ENCODE peak calls at places on chromosomes 5 and 9, in seven cellular contexts. B is right lobe of liver, O is prostate gland, S is uterus, V is breast epithelium, F is HCT116, G is esophagus squamous epithelium. E is an unnamed sample.

GRCh38 chr9:127555830-127556820 is 56.0 kb upstream of the STXBP1 start:
- DNase-seq in G (no peak), V (peak; percentile 88), O (peak; percentile 77), S (peak; percentile 51), B (no peak), F (peak; percentile 80), E (peak; percentile 75)

GRCh38 chr5:170752257-170753215 is 31.0 kb upstream of the GABRP start:
- DNase-seq in S (no peak), F (no peak), B (no peak), G (no peak), O (peak; percentile 82), V (peak; percentile 69), E (peak; percentile 46)

GRCh38 chr5:149878371-149878770 is 66.2 kb downstream of the PDE6A start:
- DNase-seq in F (no peak), G (no peak), O (no peak), V (no peak), B (no peak), S (no peak), E (no peak)

GRCh38 chr5:38347040-38347763 is 88.8 kb downstream of the EGFLAM start:
- DNase-seq in B (no peak), G (no peak), V (no peak), S (no peak), F (no peak), O (no peak), E (no peak)

GRCh38 chr5:13994606-13995336 is 50.3 kb upstream of the DNAH5 start:
- DNase-seq in G (no peak), O (no peak), F (no peak), B (no peak), S (no peak), V (no peak), E (no peak)

GRCh38 chr5:14250094-14250777 is 107.1 kb downstream of the TRIO start:
- DNase-seq in B (no peak), S (peak; percentile 79), G (no peak), O (peak; percentile 55), V (peak; percentile 77), F (no peak), E (peak; percentile 62)

GRCh38 chr5:89241186-89241585 is 358.2 kb upstream of the MEF2C start:
- DNase-seq in S (no peak), O (no peak), G (no peak), V (no peak), F (no peak), B (no peak), E (no peak)

GRCh38 chr9:124020520-124021384 is 9.2 kb downstream of the LHX2 start:
- DNase-seq in O (no peak), S (no peak), B (no peak), G (no peak), F (no peak), V (no peak), E (no peak)

GRCh38 chr5:10229306-10230048 is 20.2 kb downstream of the ATPSCKMT start:
- DNase-seq in G (no peak), F (no peak), V (no peak), O (no peak), B (no peak), S (no peak), E (no peak)

GRCh38 chr9:76316069-76316468 is 78.2 kb downstream of the RFK start:
- DNase-seq in O (no peak), F (no peak), V (no peak), B (no peak), S (no peak), G (no peak), E (no peak)

GRCh38 chr9:121491111-121491510 is 8.5 kb downstream of the GGTA1 start:
- DNase-seq in O (no peak), S (no peak), B (no peak), F (no peak), V (no peak), G (no peak), E (no peak)

GRCh38 chr5:157541452-157542118 is 34.0 kb downstream of the ADAM19 start:
- DNase-seq in B (no peak), G (no peak), V (no peak), O (no peak), F (no peak), S (no peak), E (no peak)

GRCh38 chr5:157542282-157542966 is 33.2 kb downstream of the ADAM19 start:
- DNase-seq in V (no peak), B (no peak), F (no peak), S (peak; percentile 40), O (no peak), G (no peak), E (no peak)

GRCh38 chr5:157540124-157540523 is 35.5 kb downstream of the ADAM19 start:
- DNase-seq in S (no peak), V (no peak), F (no peak), B (no peak), G (no peak), O (no peak), E (no peak)

GRCh38 chr5:157539623-157540022 is 36.0 kb downstream of the ADAM19 start:
- DNase-seq in G (no peak), O (no peak), S (no peak), V (no peak), B (no peak), F (no peak), E (no peak)

DNA sequence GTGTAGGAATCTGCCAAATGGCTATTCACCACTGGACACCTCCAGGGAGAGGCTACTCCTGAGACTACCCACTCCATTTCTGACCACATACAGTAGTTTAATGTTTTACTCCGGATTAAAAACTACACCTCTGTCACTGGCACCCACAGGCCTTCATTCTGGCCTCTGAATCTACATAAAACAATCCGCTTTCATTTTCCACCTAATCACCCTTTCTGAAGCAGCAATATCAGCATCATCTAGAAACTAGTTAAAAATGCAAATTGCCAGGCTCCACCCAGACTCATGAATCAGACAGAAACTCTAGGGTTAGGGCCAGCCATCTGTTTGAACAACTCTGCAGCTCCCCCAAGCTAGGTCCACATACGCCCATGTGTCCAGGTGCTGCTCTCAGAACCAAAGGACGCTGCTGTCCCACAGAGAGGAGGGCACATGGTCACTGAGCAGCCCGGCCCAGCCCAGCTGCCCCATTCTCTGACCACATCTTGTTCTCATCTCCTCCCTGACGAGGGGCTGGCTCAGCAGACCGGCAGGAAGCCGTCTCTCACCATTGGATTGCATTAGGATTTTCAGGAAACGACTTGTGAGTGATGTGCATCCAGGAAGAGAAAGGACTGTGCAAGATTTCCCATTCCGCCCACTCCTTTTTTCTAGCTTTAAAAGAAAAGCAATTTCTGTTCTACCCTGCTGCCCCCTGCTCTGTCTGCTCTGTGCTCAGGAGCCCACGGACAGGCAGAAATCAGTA is 34.7 kb downstream of the ADAM19 start:
- DNase-seq in V (no peak), S (peak; percentile 55), O (no peak), G (peak; percentile 11), F (no peak), B (no peak), E (peak; percentile 22)
- TF ChIP-seq POLR2A in V (no peak), S (no peak), O (no peak), G (no peak), F (no peak), B (no peak), E (no peak)

GRCh38 chr5:32422697-32423096 is 21.8 kb downstream of the ZFR start:
- DNase-seq in G (no peak), B (no peak), S (no peak), F (no peak), O (no peak), V (no peak), E (no peak)

GRCh38 chr5:32432633-32433032 is 11.9 kb downstream of the ZFR start:
- DNase-seq in G (no peak), B (no peak), O (no peak), F (no peak), S (no peak), V (no peak), E (no peak)

GRCh38 chr5:32426440-32427151 is 17.9 kb downstream of the ZFR start:
- DNase-seq in F (no peak), G (no peak), O (no peak), V (no peak), B (no peak), S (no peak), E (no peak)

GRCh38 chr5:32428426-32428825 is 16.1 kb downstream of the ZFR start:
- DNase-seq in S (no peak), V (no peak), O (no peak), F (no peak), G (no peak), B (no peak), E (no peak)
- H3K4me1 ChIP-seq in S (no peaks in the 10 kb centered on the region), V (no peaks in the 10 kb centered on the region), O (no peaks in the 10 kb centered on the region), F (no peaks in the 10 kb centered on the region), G (peaks cover 6% of the 10 kb centered on the region), B (no peaks in the 10 kb centered on the region), E (no peaks in the 10 kb centered on the region)

GRCh38 chr5:2376486-2376885 is 375.0 kb downstream of the IRX2 start:
- DNase-seq in S (no peak), G (no peak), B (no peak), V (no peak), F (no peak), O (no peak), E (no peak)

GRCh38 chr5:2375291-2375690 is 376.2 kb downstream of the IRX2 start:
- DNase-seq in G (no peak), B (no peak), F (no peak), O (no peak), S (no peak), V (no peak), E (no peak)

GRCh38 chr5:2373631-2374030 is 377.8 kb downstream of the IRX2 start:
- DNase-seq in F (no peak), B (no peak), V (no peak), S (no peak), O (no peak), G (no peak), E (no peak)

GRCh38 chr5:2375796-2376195 is 375.7 kb downstream of the IRX2 start:
- DNase-seq in G (no peak), F (no peak), O (no peak), V (no peak), B (no peak), S (no peak), E (no peak)

GRCh38 chr5:2374703-2375102 is 376.8 kb downstream of the IRX2 start:
- DNase-seq in B (no peak), G (no peak), F (no peak), O (no peak), S (no peak), V (no peak), E (no peak)
- H3K27me3 ChIP-seq in B (no peaks in the 10 kb centered on the region), G (no peaks in the 10 kb centered on the region), F (no peaks in the 10 kb centered on the region), O (no peaks in the 10 kb centered on the region), S (no peaks in the 10 kb centered on the region), V (no peaks in the 10 kb centered on the region), E (no peaks in the 10 kb centered on the region)

DNA sequence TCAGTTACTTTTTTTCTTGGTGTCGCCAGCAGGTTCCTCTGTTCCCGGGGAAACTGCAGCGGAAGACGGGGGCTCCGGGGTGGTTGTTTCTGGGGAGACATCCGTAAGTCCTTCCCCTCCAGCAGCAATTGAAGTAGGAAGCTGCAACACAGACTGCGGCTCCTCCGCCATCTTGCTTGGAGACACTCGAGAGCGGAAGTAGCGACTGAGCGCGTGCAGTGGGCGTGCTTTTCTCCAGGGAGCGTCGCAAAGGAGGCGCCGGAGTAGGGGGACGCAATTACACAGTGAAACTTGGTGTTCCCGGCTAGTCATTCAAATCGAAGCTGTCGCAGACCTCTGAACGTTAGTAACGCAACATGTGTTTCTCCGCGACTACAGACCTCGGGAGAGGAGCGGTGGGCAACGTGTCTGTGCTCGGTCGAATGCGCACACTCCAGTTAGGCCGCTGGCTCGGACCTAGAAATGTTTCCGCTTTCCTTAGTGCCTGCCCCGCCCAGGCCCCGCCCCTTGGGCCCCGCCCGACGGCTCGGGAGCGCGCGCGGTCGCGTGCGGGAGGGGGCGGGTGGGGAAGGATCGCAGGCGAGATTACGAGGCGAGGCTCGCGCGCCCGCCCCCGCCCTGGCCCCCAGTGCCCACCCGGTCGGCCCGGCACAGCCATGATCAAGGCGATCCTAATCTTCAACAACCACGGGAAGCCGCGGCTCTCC is at the start of the genes AP3S1 and ATG12:
- DNase-seq in O (peak; percentile 91), B (peak; percentile 95), V (peak; percentile 87), S (peak; percentile 90), F (peak; percentile 91), G (peak; percentile 62), E (peak; percentile 94)
- TF ChIP-seq POLR2A in O (peak; percentile 84), B (peak; percentile 92), V (peak; percentile 80), S (peak; percentile 79), F (peak; percentile 58), G (peak; percentile 78), E (peak; percentile 70)

E was measured in body of pancreas.